ENCODE peak calls at places on chromosomes 1 and 21, in five cellular contexts. One of them, this sample, is unnamed.

GRCh38 chr21:25689226-25689625 is 45.5 kb downstream of the ATP5PF start:
- DNase-seq in choroid plexus epithelial cell: no peak
- DNase-seq in bronchial epithelial cell: no peak
- DNase-seq in Panc1: no peak
- DNase-seq in A549: no peak
- DNase-seq in this sample: peak

GRCh38 chr1:156476501-156477298 is 23.9 kb downstream of the MEF2D start:
- DNase-seq in choroid plexus epithelial cell: peak
- DNase-seq in bronchial epithelial cell: peak
- DNase-seq in Panc1: no peak
- DNase-seq in A549: peak
- DNase-seq in this sample: peak

GRCh38 chr1:231420299-231420958 is 1.7 kb downstream of the EGLN1 start:
- DNase-seq in choroid plexus epithelial cell: peak
- DNase-seq in bronchial epithelial cell: no peak
- DNase-seq in Panc1: no peak
- DNase-seq in A549: no peak
- DNase-seq in this sample: peak

GRCh38 chr1:2786329-2787162 is 14.9 kb downstream of the TTC34 start:
- DNase-seq in choroid plexus epithelial cell: no peak
- DNase-seq in bronchial epithelial cell: no peak
- DNase-seq in Panc1: no peak
- DNase-seq in A549: peak
- DNase-seq in this sample: no peak

GRCh38 chr1:157347508-157347907 is 204.8 kb downstream of the FCRL5 start:
- DNase-seq in choroid plexus epithelial cell: no peak
- DNase-seq in bronchial epithelial cell: no peak
- DNase-seq in Panc1: no peak
- DNase-seq in A549: no peak
- DNase-seq in this sample: no peak

GRCh38 chr1:59107516-59107915 is 189.4 kb upstream of the FGGY start:
- DNase-seq in choroid plexus epithelial cell: no peak
- DNase-seq in bronchial epithelial cell: peak
- DNase-seq in Panc1: no peak
- DNase-seq in A549: no peak
- DNase-seq in this sample: no peak

GRCh38 chr1:247334378-247335133 is 2.9 kb upstream of the ZNF496 start:
- DNase-seq in choroid plexus epithelial cell: no peak
- DNase-seq in bronchial epithelial cell: no peak
- DNase-seq in Panc1: no peak
- DNase-seq in A549: no peak
- DNase-seq in this sample: no peak

GRCh38 chr1:77978969-77979838 is at the start of gene FUBP1:
- DNase-seq in choroid plexus epithelial cell: peak
- DNase-seq in bronchial epithelial cell: peak
- DNase-seq in Panc1: peak
- DNase-seq in A549: peak
- DNase-seq in this sample: peak

GRCh38 chr1:225425211-225425786 is 2.5 kb downstream of the LBR start:
- DNase-seq in choroid plexus epithelial cell: peak
- DNase-seq in bronchial epithelial cell: peak
- DNase-seq in Panc1: no peak
- DNase-seq in A549: no peak
- DNase-seq in this sample: peak

GRCh38 chr1:43452789-43453441 is 816 bp downstream of the HYI start:
- DNase-seq in choroid plexus epithelial cell: peak
- DNase-seq in bronchial epithelial cell: peak
- DNase-seq in Panc1: peak
- DNase-seq in A549: no peak
- DNase-seq in this sample: peak

GRCh38 chr1:42975561-42976225 is 17.0 kb upstream of the SLC2A1 start:
- DNase-seq in choroid plexus epithelial cell: no peak
- DNase-seq in bronchial epithelial cell: no peak
- DNase-seq in Panc1: no peak
- DNase-seq in A549: no peak
- DNase-seq in this sample: no peak

GRCh38 chr1:93093332-93094006 is 14.4 kb downstream of the MTF2 start:
- DNase-seq in choroid plexus epithelial cell: no peak
- DNase-seq in bronchial epithelial cell: no peak
- DNase-seq in Panc1: no peak
- DNase-seq in A549: no peak
- DNase-seq in this sample: no peak

GRCh38 chr1:6343506-6344405 is 49.8 kb downstream of the ACOT7 start:
- DNase-seq in choroid plexus epithelial cell: peak
- DNase-seq in bronchial epithelial cell: peak
- DNase-seq in Panc1: peak
- DNase-seq in A549: peak
- DNase-seq in this sample: peak

GRCh38 chr1:234474375-234474774 is 4.6 kb downstream of the TARBP1 start:
- DNase-seq in choroid plexus epithelial cell: peak
- DNase-seq in bronchial epithelial cell: no peak
- DNase-seq in Panc1: no peak
- DNase-seq in A549: no peak
- DNase-seq in this sample: no peak

GRCh38 chr1:212782422-212783154 is 9.0 kb downstream of the NSL1 start:
- DNase-seq in choroid plexus epithelial cell: peak
- DNase-seq in bronchial epithelial cell: peak
- DNase-seq in Panc1: no peak
- DNase-seq in A549: no peak
- DNase-seq in this sample: peak

GRCh38 chr1:62720946-62721554 is 32.9 kb upstream of the DOCK7 start:
- DNase-seq in choroid plexus epithelial cell: peak
- DNase-seq in bronchial epithelial cell: no peak
- DNase-seq in Panc1: no peak
- DNase-seq in A549: no peak
- DNase-seq in this sample: no peak

GRCh38 chr1:3391711-3392110 is 62.8 kb upstream of the ARHGEF16 start:
- DNase-seq in choroid plexus epithelial cell: no peak
- DNase-seq in bronchial epithelial cell: no peak
- DNase-seq in Panc1: no peak
- DNase-seq in A549: no peak
- DNase-seq in this sample: no peak

GRCh38 chr1:51517361-51518032 is 1.6 kb downstream of the EPS15 start:
- DNase-seq in choroid plexus epithelial cell: peak
- DNase-seq in bronchial epithelial cell: peak
- DNase-seq in Panc1: no peak
- DNase-seq in A549: peak
- DNase-seq in this sample: no peak

GRCh38 chr1:163076044-163076443 is 6.9 kb downstream of the RGS4 start:
- DNase-seq in choroid plexus epithelial cell: no peak
- DNase-seq in bronchial epithelial cell: no peak
- DNase-seq in Panc1: no peak
- DNase-seq in A549: no peak
- DNase-seq in this sample: no peak

GRCh38 chr1:183065168-183065670 is 42.0 kb downstream of the LAMC1 start:
- DNase-seq in choroid plexus epithelial cell: no peak
- DNase-seq in bronchial epithelial cell: no peak
- DNase-seq in Panc1: no peak
- DNase-seq in A549: no peak
- DNase-seq in this sample: no peak

GRCh38 chr21:46071082-46071481 is 26.8 kb upstream of the COL6A2 start:
- DNase-seq in choroid plexus epithelial cell: no peak
- DNase-seq in bronchial epithelial cell: no peak
- DNase-seq in Panc1: no peak
- DNase-seq in A549: no peak
- DNase-seq in this sample: no peak

GRCh38 chr1:15090373-15090772 is 63.2 kb upstream of the TMEM51 start:
- DNase-seq in choroid plexus epithelial cell: no peak
- DNase-seq in bronchial epithelial cell: peak
- DNase-seq in Panc1: no peak
- DNase-seq in A549: no peak
- DNase-seq in this sample: no peak

GRCh38 chr1:237411621-237412020 is 369.6 kb downstream of the RYR2 start:
- DNase-seq in choroid plexus epithelial cell: no peak
- DNase-seq in bronchial epithelial cell: peak
- DNase-seq in Panc1: no peak
- DNase-seq in A549: no peak
- DNase-seq in this sample: no peak

GRCh38 chr21:43827015-43827611 is 37.7 kb downstream of the RRP1 start:
- DNase-seq in choroid plexus epithelial cell: peak
- DNase-seq in bronchial epithelial cell: peak
- DNase-seq in Panc1: no peak
- DNase-seq in A549: no peak
- DNase-seq in this sample: peak

GRCh38 chr1:23798662-23799142 is 1.9 kb downstream of the GALE start:
- DNase-seq in choroid plexus epithelial cell: no peak
- DNase-seq in bronchial epithelial cell: no peak
- DNase-seq in Panc1: no peak
- DNase-seq in A549: no peak
- DNase-seq in this sample: no peak

GRCh38 chr1:18778437-18778836 is 81.0 kb downstream of the TAS1R2 start:
- DNase-seq in choroid plexus epithelial cell: no peak
- DNase-seq in bronchial epithelial cell: no peak
- DNase-seq in Panc1: no peak
- DNase-seq in A549: no peak
- DNase-seq in this sample: no peak

GRCh38 chr1:5882367-5883128 is 109.7 kb downstream of the NPHP4 start:
- DNase-seq in choroid plexus epithelial cell: no peak
- DNase-seq in bronchial epithelial cell: no peak
- DNase-seq in Panc1: no peak
- DNase-seq in A549: no peak
- DNase-seq in this sample: no peak

GRCh38 chr21:44764319-44765230 is 37.0 kb downstream of the UBE2G2 start:
- DNase-seq in choroid plexus epithelial cell: peak
- DNase-seq in bronchial epithelial cell: no peak
- DNase-seq in Panc1: no peak
- DNase-seq in A549: no peak
- DNase-seq in this sample: no peak

GRCh38 chr1:206489980-206490534 is 17.3 kb upstream of the RASSF5 start:
- DNase-seq in choroid plexus epithelial cell: peak
- DNase-seq in bronchial epithelial cell: peak
- DNase-seq in Panc1: peak
- DNase-seq in A549: peak
- DNase-seq in this sample: peak

GRCh38 chr1:109623601-109624161 is 4.0 kb downstream of the AMPD2 start:
- DNase-seq in choroid plexus epithelial cell: no peak
- DNase-seq in bronchial epithelial cell: no peak
- DNase-seq in Panc1: no peak
- DNase-seq in A549: no peak
- DNase-seq in this sample: no peak

DNA sequence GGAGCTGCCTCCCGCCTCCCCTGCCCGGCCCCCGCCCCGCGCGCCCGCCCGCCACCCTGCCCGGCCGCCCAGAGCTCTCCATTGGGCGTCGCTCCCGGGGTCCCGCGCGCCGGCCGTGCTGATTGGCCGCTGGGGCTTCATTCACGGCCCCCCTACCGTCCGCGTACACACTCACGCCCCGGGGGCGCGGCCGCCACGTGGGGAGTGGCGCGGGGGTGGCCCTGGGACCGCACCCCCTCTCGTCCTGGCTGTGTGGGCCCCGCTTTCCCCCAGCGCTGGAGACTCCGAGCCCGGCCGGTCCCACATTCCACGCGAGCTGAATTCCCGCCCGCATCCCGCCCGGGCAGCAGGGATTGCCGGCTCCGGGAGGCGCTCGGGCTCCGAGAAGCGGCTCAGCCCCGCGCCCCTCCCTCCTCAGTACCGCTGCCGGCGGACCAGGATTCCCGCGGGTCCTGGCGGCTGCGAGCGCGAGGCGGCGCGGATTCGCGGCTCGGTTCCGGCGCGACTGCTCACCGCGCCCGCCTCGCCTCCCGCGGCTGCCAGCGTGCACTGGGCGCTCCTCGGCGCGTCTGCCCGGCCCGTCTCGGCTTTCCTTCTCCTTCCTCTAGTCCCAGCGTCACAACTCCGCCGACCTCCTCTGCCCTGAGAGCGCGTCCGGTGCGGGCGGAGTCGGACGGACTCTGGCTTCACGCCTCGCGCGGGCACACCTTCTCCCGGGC is 450 bp upstream of the POU3F1 start:
- DNase-seq in choroid plexus epithelial cell: peak
- DNase-seq in bronchial epithelial cell: peak
- DNase-seq in Panc1: no peak
- DNase-seq in A549: peak
- DNase-seq in this sample: peak
- TF ChIP-seq CTCF in choroid plexus epithelial cell: no peak
- TF ChIP-seq CTCF in bronchial epithelial cell: no peak
- TF ChIP-seq CTCF in Panc1: no peak
- TF ChIP-seq CTCF in A549: no peak
- TF ChIP-seq CTCF in this sample: no peak

DNA sequence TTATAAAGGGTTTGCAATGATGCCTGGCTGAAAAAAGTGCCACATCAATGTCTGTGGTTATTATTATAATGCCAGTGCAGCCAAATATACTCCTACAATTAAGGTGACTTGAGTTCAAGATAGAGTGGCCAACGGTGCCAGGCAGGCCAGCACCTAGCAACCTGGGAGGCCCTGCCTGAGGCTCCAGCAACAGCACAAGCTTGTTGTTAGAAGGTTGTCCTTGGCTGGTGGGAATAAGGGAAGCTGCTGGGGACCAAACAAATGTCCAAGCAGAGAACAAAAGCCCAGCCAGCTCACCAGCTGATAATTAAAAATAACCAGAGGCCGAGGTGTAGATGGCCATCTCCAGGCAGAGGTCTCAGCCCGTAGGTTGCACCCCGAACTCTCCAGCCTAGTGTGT is 2.0 kb downstream of the TMPRSS2 start:
- DNase-seq in choroid plexus epithelial cell: no peak
- DNase-seq in bronchial epithelial cell: no peak
- DNase-seq in Panc1: no peak
- DNase-seq in A549: no peak
- DNase-seq in this sample: no peak
- H3K4me3 ChIP-seq in choroid plexus epithelial cell: no peak
- H3K4me3 ChIP-seq in bronchial epithelial cell: no peak
- H3K4me3 ChIP-seq in Panc1: peak
- H3K4me3 ChIP-seq in A549: no peak
- H3K4me3 ChIP-seq in this sample: no peak

GRCh38 chr1:161367684-161368398 is at the start of gene CFAP126:
- DNase-seq in choroid plexus epithelial cell: peak
- DNase-seq in bronchial epithelial cell: peak
- DNase-seq in Panc1: no peak
- DNase-seq in A549: peak
- DNase-seq in this sample: peak
- TF ChIP-seq CTCF in choroid plexus epithelial cell: peak
- TF ChIP-seq CTCF in bronchial epithelial cell: no peak
- TF ChIP-seq CTCF in Panc1: no peak
- TF ChIP-seq CTCF in A549: peak
- TF ChIP-seq CTCF in this sample: peak

GRCh38 chr21:42063578-42064521 is 7.3 kb upstream of the UMODL1 start:
- DNase-seq in choroid plexus epithelial cell: no peak
- DNase-seq in bronchial epithelial cell: peak
- DNase-seq in Panc1: no peak
- DNase-seq in A549: no peak
- DNase-seq in this sample: peak
- H3K4me3 ChIP-seq in choroid plexus epithelial cell: no peak
- H3K4me3 ChIP-seq in bronchial epithelial cell: no peak
- H3K4me3 ChIP-seq in Panc1: no peak
- H3K4me3 ChIP-seq in A549: no peak
- H3K4me3 ChIP-seq in this sample: no peak

DNA sequence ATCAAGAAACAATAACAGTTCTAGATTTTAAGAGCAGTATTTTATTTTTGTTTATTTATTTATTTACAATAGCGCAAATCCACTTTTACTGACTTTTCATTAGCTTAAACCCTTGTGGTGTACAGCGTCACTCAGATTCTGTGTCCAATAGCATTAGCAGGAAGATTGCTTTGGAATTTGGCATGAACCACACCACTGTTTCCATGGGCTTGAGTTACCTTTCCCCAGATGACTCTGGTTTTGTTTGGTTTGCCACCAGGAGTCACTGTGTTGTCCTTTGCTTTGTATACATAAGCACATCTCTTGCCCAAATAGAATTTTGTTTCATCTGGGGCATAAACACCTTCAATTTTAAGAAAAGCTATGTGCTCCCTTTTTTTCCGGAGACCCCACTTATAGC is 25.9 kb upstream of the SNRPE start:
- DNase-seq in choroid plexus epithelial cell: no peak
- DNase-seq in bronchial epithelial cell: no peak
- DNase-seq in Panc1: no peak
- DNase-seq in A549: no peak
- DNase-seq in this sample: no peak
- TF ChIP-seq CTCF in choroid plexus epithelial cell: no peak
- TF ChIP-seq CTCF in bronchial epithelial cell: no peak
- TF ChIP-seq CTCF in Panc1: peak
- TF ChIP-seq CTCF in A549: no peak
- TF ChIP-seq CTCF in this sample: no peak

This sample was measured in fibroblast of mammary gland.